ENCODE peak calls at places on chromosomes 4 and X, in eight cellular contexts. H, E, K, S, O, J, I and W are unnamed samples.

GRCh38 chr4:38210396-38211114 is 250.4 kb downstream of the PTTG2 start:
- DNase-seq in J (no peak), H (no peak), O (no peak), I (no peak), S (peak; percentile 34), E (no peak), K (no peak), W (no peak)

GRCh38 chr4:120754590-120754989 is 167.9 kb downstream of the PRDM5 start:
- DNase-seq in S (no peak), H (no peak), O (no peak), E (no peak), I (no peak), J (no peak), K (no peak), W (no peak)

GRCh38 chr4:187541666-187542065 is 453.9 kb upstream of the ZFP42 start:
- DNase-seq in J (peak; percentile 53), K (no peak), H (no peak), I (no peak), O (no peak), E (peak; percentile 5), S (peak; percentile 10), W (no peak)

GRCh38 chrX:139890991-139891700 is 41.7 kb downstream of the ATP11C start:
- DNase-seq in I (no peak), K (no peak), H (no peak), S (peak; percentile 80), E (peak; percentile 83), O (no peak), J (no peak), W (no peak)

GRCh38 chrX:138791551-138791950 is 80.0 kb upstream of the FGF13 start:
- DNase-seq in J (peak; percentile 10), H (no peak), E (peak; percentile 74), K (no peak), O (no peak), I (no peak), S (no peak), W (no peak)

GRCh38 chr4:11073621-11074051 is 355.1 kb downstream of the HS3ST1 start:
- DNase-seq in H (no peak), I (peak; percentile 83), J (no peak), O (no peak), S (peak; percentile 65), K (no peak), E (no peak), W (no peak)

GRCh38 chr4:87489678-87490077 is 39.5 kb downstream of the SPARCL1 start:
- DNase-seq in O (no peak), H (no peak), I (no peak), S (no peak), K (no peak), J (peak; percentile 10), E (no peak), W (no peak)

GRCh38 chr4:2686379-2687265 is 69.5 kb downstream of the TNIP2 start:
- DNase-seq in J (no peak), E (no peak), O (no peak), H (no peak), I (no peak), K (no peak), S (no peak), W (no peak)

GRCh38 chr4:41538017-41538733 is at the start of gene LIMCH1:
- DNase-seq in O (no peak), J (no peak), H (no peak), S (no peak), E (peak; percentile 3), K (no peak), I (peak; percentile 91), W (no peak)

GRCh38 chr4:98638661-98639060 is 19.8 kb downstream of the TSPAN5 start:
- DNase-seq in S (peak; percentile 70), E (no peak), O (no peak), K (no peak), H (no peak), J (no peak), I (no peak), W (no peak)

GRCh38 chrX:129961180-129962083 is 21.0 kb upstream of the BCORL1 start:
- DNase-seq in S (no peak), J (no peak), O (peak; percentile 47), K (peak; percentile 85), E (peak; percentile 81), H (no peak), I (peak; percentile 66), W (no peak)

GRCh38 chr4:42397635-42398447 is 553 bp downstream of the SHISA3 start:
- DNase-seq in S (peak; percentile 55), I (peak; percentile 50), E (peak; percentile 21), H (no peak), K (peak; percentile 64), O (no peak), J (no peak), W (peak; percentile 86)

GRCh38 chr4:150302553-150302952 is 224.3 kb downstream of the DCLK2 start:
- DNase-seq in E (peak; percentile 86), J (peak; percentile 73), I (no peak), S (peak; percentile 97), K (peak; percentile 42), H (no peak), O (no peak), W (no peak)

GRCh38 chr4:138522366-138522765 is 280.2 kb upstream of the SLC7A11 start:
- DNase-seq in E (peak; percentile 61), O (no peak), I (no peak), S (peak; percentile 61), H (no peak), J (no peak), K (peak; percentile 1), W (no peak)

GRCh38 chr4:106365613-106366012 is 3.0 kb downstream of the GIMD1 start:
- DNase-seq in H (no peak), K (no peak), E (peak; percentile 82), S (peak; percentile 94), O (no peak), I (no peak), J (peak; percentile 72), W (no peak)

GRCh38 chrX:16826207-16826606 is 39.9 kb downstream of the TXLNG start:
- DNase-seq in J (peak; percentile 27), O (no peak), I (no peak), H (no peak), E (peak; percentile 54), K (peak; percentile 72), S (peak; percentile 67), W (peak; percentile 47)

GRCh38 chr4:85228264-85228663 is 246.7 kb upstream of the ARHGAP24 start:
- DNase-seq in J (no peak), I (no peak), S (no peak), K (no peak), H (no peak), O (no peak), E (peak; percentile 23), W (no peak)

GRCh38 chrX:46759645-46759974 is 692 bp upstream of the SLC9A7 start:
- DNase-seq in I (no peak), E (peak; percentile 29), K (no peak), J (no peak), S (peak; percentile 47), O (no peak), H (no peak), W (no peak)

GRCh38 chr4:147160908-147161513 is 215.3 kb upstream of the TTC29 start:
- DNase-seq in K (peak; percentile 33), H (no peak), I (no peak), O (no peak), E (peak; percentile 58), S (peak; percentile 83), J (peak; percentile 20), W (peak; percentile 56)

GRCh38 chrX:12526296-12526695 is 264.9 kb upstream of the PRPS2 start:
- DNase-seq in K (no peak), O (no peak), H (no peak), E (peak; percentile 12), I (no peak), J (no peak), S (no peak), W (no peak)

GRCh38 chr4:152935138-152935537 is 985 bp upstream of the FHDC1 start:
- DNase-seq in E (peak; percentile 32), J (no peak), O (no peak), S (no peak), K (peak; percentile 18), H (no peak), I (no peak), W (no peak)

GRCh38 chr4:81922271-81922775 is 450.6 kb upstream of the RASGEF1B start:
- DNase-seq in I (no peak), H (no peak), K (no peak), S (no peak), E (no peak), O (no peak), J (no peak), W (no peak)

GRCh38 chr4:47664051-47664826 is 173.6 kb downstream of the CORIN start:
- DNase-seq in S (peak; percentile 62), H (no peak), O (no peak), K (no peak), J (no peak), E (no peak), I (no peak), W (no peak)

GRCh38 chr4:187387709-187388108 is 607.9 kb upstream of the ZFP42 start:
- DNase-seq in H (no peak), S (peak; percentile 9), J (no peak), E (peak; percentile 61), O (no peak), K (no peak), I (no peak), W (no peak)

GRCh38 chr4:19700951-19701350 is 550.8 kb upstream of the SLIT2 start:
- DNase-seq in I (no peak), H (no peak), K (no peak), S (peak; percentile 61), O (no peak), J (no peak), E (peak; percentile 29), W (no peak)

GRCh38 chr4:119281374-119281773 is 40.6 kb downstream of the FABP2 start:
- DNase-seq in J (no peak), O (no peak), H (no peak), E (no peak), K (peak; percentile 35), S (no peak), I (no peak), W (no peak)

GRCh38 chr4:169106696-169107229 is 96.7 kb upstream of the CBR4 start:
- DNase-seq in I (no peak), J (no peak), O (no peak), S (no peak), K (no peak), E (no peak), H (no peak), W (no peak)

GRCh38 chrX:130825509-130825908 is 77.5 kb downstream of the ENOX2 start:
- DNase-seq in E (no peak), I (no peak), S (no peak), J (no peak), H (no peak), K (no peak), O (no peak), W (no peak)

GRCh38 chrX:147912093-147912801 is 528 bp downstream of the FMR1 start:
- DNase-seq in J (peak; percentile 10), E (peak; percentile 49), H (no peak), O (peak; percentile 4), K (peak; percentile 61), S (peak; percentile 50), I (peak; percentile 51), W (peak; percentile 81)

GRCh38 chr4:99572527-99573240 is 1.9 kb upstream of the MTTP start:
- DNase-seq in J (no peak), K (no peak), I (no peak), E (peak; percentile 23), S (no peak), H (no peak), O (no peak), W (no peak)

GRCh38 chrX:39133971-39134370 is 332.7 kb downstream of the MID1IP1 start:
- DNase-seq in I (no peak), E (peak; percentile 37), H (no peak), J (no peak), S (no peak), K (peak; percentile 52), O (no peak), W (no peak)

GRCh38 chr4:88610771-88611170 is 18.5 kb downstream of the HERC3 start:
- DNase-seq in O (no peak), K (no peak), I (peak; percentile 83), S (peak; percentile 45), J (peak; percentile 76), E (no peak), H (peak; percentile 13), W (no peak)

GRCh38 chr4:3286335-3287175 is 6.3 kb upstream of the RGS12 start:
- DNase-seq in O (no peak), I (no peak), E (no peak), J (no peak), H (no peak), S (no peak), K (no peak), W (no peak)

GRCh38 chr4:138611721-138612120 is 369.6 kb upstream of the SLC7A11 start:
- DNase-seq in O (no peak), H (no peak), I (no peak), J (no peak), S (no peak), E (no peak), K (no peak), W (no peak)